ENCODE peak calls at places on chromosomes 16 and 17, in six cellular contexts. B, F, I, U, T and J are unnamed samples.

GRCh38 chr16:27404163-27404823 is 2.3 kb downstream of the IL21R start:
- DNase-seq in B (no peak), F (no peak), I (no peak), U (no peak), T (no peak), J (no peak)

GRCh38 chr17:42039794-42040763 is 10.3 kb downstream of the C17orf113 start:
- DNase-seq in B (no peak), F (no peak), I (no peak), U (no peak), T (no peak), J (no peak)

GRCh38 chr16:30621765-30622164 is 11.6 kb upstream of the ZNF689 start:
- DNase-seq in B (peak; percentile 71), F (no peak), I (no peak), U (no peak), T (no peak), J (no peak)

GRCh38 chr16:8678068-8678927 is 3.9 kb downstream of the ABAT start:
- DNase-seq in B (peak; percentile 85), F (no peak), I (peak; percentile 37), U (no peak), T (no peak), J (no peak)

GRCh38 chr16:67013238-67013822 is 15.6 kb upstream of the CBFB start:
- DNase-seq in B (no peak), F (no peak), I (no peak), U (no peak), T (peak; percentile 39), J (no peak)

GRCh38 chr16:54007504-54007903 is 279.1 kb downstream of the IRX3 start:
- DNase-seq in B (no peak), F (no peak), I (no peak), U (no peak), T (no peak), J (no peak)

GRCh38 chr16:66131156-66131807 is 235.2 kb upstream of the CDH5 start:
- DNase-seq in B (peak; percentile 64), F (no peak), I (no peak), U (no peak), T (no peak), J (peak; percentile 57)

GRCh38 chr17:80353718-80354275 is 61.2 kb upstream of the ENDOV start:
- DNase-seq in B (no peak), F (no peak), I (no peak), U (no peak), T (no peak), J (no peak)

GRCh38 chr16:76899767-76900166 is 291.2 kb upstream of the MON1B start:
- DNase-seq in B (no peak), F (no peak), I (no peak), U (no peak), T (no peak), J (no peak)

GRCh38 chr17:19238167-19238505 is 970 bp downstream of the EPN2 start:
- DNase-seq in B (peak; percentile 45), F (no peak), I (peak; percentile 31), U (peak; percentile 64), T (no peak), J (no peak)

GRCh38 chr17:67559381-67559966 is 158.3 kb upstream of the NOL11 start:
- DNase-seq in B (peak; percentile 50), F (no peak), I (peak; percentile 22), U (no peak), T (no peak), J (no peak)
- TF ChIP-seq CTCF in B (peak; percentile 68), F (no peak), I (peak; percentile 22), U (peak; percentile 41), T (peak; percentile 24), J (no peak)

DNA sequence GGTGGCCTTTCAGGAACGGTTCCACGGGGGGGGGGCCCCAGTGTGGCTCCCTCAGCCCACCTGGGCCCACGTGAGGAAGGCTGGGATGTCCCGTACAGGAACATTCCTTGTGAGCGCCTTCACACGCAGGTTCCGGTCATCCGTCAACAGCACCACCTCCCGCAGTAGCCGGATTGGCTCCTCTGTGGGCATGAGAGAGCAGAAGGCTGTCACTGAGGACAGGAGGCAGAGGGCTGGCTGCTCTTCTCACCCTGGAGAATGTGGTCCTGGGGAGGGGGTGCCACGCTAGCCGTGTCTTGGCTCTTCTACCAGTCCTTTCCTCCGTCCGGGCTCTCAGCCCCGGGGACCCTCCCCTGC is 6.5 kb downstream of the HIC1 start:
- DNase-seq in B (no peak), F (no peak), I (no peak), U (no peak), T (no peak), J (no peak)
- H3K4me3 ChIP-seq in B (no peak overlapping the region), F (no peak overlapping the region), I (no peak overlapping the region), U (no peak overlapping the region), T (no peak overlapping the region), J (no peak overlapping the region)

DNA sequence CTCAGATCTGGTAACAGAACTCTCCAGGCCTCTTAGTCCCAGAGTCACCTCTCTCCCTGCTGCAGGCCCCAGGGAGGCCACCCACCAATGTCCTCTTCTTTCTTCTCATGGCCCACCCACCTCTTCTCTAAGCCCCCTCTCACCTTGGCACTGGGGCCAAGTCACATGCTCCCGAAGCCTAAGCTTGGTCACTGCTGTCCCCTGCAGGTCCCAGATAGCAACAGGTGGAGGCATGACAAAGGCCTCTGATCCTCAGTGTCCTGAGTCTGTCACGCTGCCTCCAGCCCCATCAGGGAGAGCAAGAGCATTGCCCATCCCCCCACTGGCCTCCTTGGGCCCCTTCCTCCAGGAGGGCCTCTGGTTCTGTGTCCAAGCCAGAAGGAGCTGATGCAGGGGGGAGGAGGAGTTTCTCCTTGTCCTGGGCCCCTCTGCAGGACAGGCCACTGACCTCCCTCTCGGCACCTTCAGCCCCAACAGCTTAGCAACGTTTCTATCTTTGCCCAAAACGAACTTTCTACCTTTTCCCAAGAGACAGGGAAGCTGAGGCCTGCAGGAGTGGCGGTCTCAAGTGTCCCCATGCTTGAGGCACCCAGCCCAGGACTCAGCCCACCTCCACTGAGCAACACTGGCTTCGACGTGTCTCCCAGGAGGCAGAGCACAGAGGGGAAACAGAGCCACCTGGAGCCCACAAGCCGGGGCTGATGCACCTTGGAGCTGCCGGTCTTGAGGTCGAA is 8.6 kb downstream of the P2RX1 start:
- DNase-seq in B (no peak), F (no peak), I (peak; percentile 40), U (no peak), T (no peak), J (no peak)
- TF ChIP-seq CTCF in B (peak; percentile 49), F (no peak), I (peak; percentile 52), U (peak; percentile 32), T (no peak), J (peak; percentile 25)

GRCh38 chr17:46977750-46978488 is 1.1 kb downstream of the RPRML start:
- DNase-seq in B (no peak), F (no peak), I (no peak), U (no peak), T (no peak), J (no peak)
- H3K4me3 ChIP-seq in B (peak overlapping the region; percentile 70), F (peak overlapping the region; percentile 55), I (peak overlapping the region; percentile 60), U (peak overlapping the region; percentile 43), T (peak overlapping the region; percentile 62), J (peak overlapping the region; percentile 53)

GRCh38 chr17:2418572-2418971 is 17.7 kb upstream of the MNT start:
- DNase-seq in B (no peak), F (no peak), I (no peak), U (no peak), T (no peak), J (no peak)

GRCh38 chr17:2423271-2423670 is 22.4 kb upstream of the MNT start:
- DNase-seq in B (no peak), F (no peak), I (no peak), U (no peak), T (no peak), J (no peak)

GRCh38 chr17:2419526-2419925 is 18.7 kb upstream of the MNT start:
- DNase-seq in B (no peak), F (no peak), I (no peak), U (no peak), T (no peak), J (no peak)

GRCh38 chr17:2420131-2420530 is 19.3 kb upstream of the MNT start:
- DNase-seq in B (no peak), F (no peak), I (no peak), U (no peak), T (no peak), J (no peak)

DNA sequence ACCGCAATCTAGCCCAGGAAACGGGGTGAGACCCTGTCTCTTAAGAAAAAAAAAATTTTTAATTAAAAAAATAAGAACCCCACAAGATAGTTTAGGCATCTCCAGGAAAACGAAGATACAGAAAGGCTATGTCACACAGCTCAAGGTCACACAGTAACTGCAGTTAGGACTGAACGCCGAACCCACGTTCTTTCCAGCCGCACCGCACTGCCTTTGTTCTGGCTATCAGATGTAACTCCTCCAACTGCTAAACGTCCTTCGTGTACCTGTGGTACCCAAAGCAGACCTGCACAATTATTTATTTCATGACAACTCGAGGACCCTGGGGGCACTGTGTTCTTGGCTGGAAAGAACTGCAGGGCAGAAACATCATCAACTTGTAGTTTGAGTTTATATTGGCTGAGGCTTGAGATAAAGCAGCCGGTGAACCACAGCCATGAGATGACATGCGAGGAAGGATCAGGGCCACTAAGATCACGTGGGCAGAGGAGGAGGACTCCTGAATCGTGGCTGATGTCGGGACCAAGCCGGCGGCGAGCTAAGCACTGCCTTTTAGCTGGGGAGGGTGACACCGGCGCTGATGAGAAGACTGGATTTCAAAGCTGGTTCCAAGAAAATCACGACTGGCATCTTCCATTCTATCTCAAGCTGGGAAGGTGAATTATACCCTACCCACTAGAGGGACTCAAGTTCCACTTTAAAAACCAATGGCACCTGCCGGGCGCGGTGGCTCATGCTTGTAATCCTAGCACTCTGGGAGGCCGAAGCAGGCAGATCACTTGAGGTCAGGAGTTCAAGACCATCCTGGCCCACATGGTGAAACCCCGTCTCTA is 20.7 kb upstream of the MNT start:
- DNase-seq in B (no peak), F (no peak), I (peak; percentile 61), U (no peak), T (peak; percentile 48), J (no peak)
- TF ChIP-seq CTCF in B (no peak), F (no peak), I (no peak), U (no peak), T (peak; percentile 32), J (peak; percentile 4)

GRCh38 chr17:58528443-58528842 is 14.0 kb upstream of the MTMR4 start:
- DNase-seq in B (no peak), F (no peak), I (no peak), U (no peak), T (no peak), J (no peak)
- H3K4me3 ChIP-seq in B (no peak overlapping the region), F (no peak overlapping the region), I (no peak overlapping the region), U (no peak overlapping the region), T (peak overlapping the region; percentile 61), J (no peak overlapping the region)

GRCh38 chr16:85375282-85375681 is 237.8 kb upstream of the GSE1 start:
- DNase-seq in B (no peak), F (no peak), I (no peak), U (no peak), T (no peak), J (no peak)
- TF ChIP-seq CTCF in B (no peak), F (no peak), I (no peak), U (no peak), T (no peak), J (no peak)

DNA sequence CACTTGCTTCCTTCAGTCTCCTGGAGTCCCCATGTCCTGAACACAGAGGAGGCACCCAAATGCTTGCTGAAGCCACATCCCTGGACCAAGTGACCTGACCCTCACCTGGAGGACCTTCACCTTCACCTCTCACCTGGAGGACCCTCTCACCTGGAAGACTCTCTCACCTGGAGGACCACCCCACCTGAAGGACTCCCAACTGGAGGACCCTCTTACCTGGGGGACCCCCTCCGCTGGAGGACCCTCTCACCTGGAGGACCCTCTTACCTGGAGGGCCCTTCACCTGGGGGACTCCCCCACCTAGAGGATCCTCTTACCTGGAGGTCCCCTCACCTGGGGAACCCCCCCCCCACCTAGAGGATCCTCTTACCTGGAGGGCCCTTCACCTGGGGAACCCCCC is 573 bp upstream of the CDK10 start:
- DNase-seq in B (no peak), F (no peak), I (no peak), U (no peak), T (no peak), J (no peak)
- H3K4me3 ChIP-seq in B (no peak overlapping the region), F (no peak overlapping the region), I (peak overlapping the region; percentile 70), U (no peak overlapping the region), T (no peak overlapping the region), J (peak overlapping the region; percentile 87)